ENCODE peak calls at places on chromosomes 13 and 19, in six cellular contexts. H, W, T, B, P and I are unnamed samples.

GRCh38 chr19:43525836-43526771 is 897 bp downstream of the ETHE1 start:
- DNase-seq in P (no peak), B (no peak), T (peak), W (peak), H (no peak), I (no peak)

GRCh38 chr19:9645466-9645865 is 24.4 kb upstream of the ZNF561 start:
- DNase-seq in B (no peak), T (no peak), W (no peak), P (no peak), H (no peak), I (no peak)

GRCh38 chr13:39130298-39130697 is 92.0 kb downstream of the NHLRC3 start:
- DNase-seq in B (no peak), P (no peak), H (no peak), T (peak), W (no peak), I (no peak)

GRCh38 chr19:30679286-30679685 is 307.1 kb downstream of the ZNF536 start:
- DNase-seq in P (no peak), T (no peak), W (peak), H (no peak), B (no peak), I (no peak)

GRCh38 chr13:50406831-50407230 is 391.6 kb downstream of the KCNRG start:
- DNase-seq in T (no peak), H (no peak), B (no peak), W (no peak), P (no peak), I (no peak)

GRCh38 chr19:4589579-4590410 is 30.3 kb upstream of the SEMA6B start:
- DNase-seq in H (no peak), T (peak), W (no peak), P (no peak), B (no peak), I (no peak)

GRCh38 chr13:29454931-29455481 is 140.5 kb downstream of the SLC7A1 start:
- DNase-seq in B (peak), H (no peak), P (no peak), W (no peak), T (peak), I (peak)

GRCh38 chr13:50998326-50998725 is 88.7 kb downstream of the RNASEH2B start:
- DNase-seq in W (no peak), H (no peak), B (no peak), P (no peak), T (no peak), I (no peak)

GRCh38 chr13:101556676-101557121 is 104.2 kb downstream of the ITGBL1 start:
- DNase-seq in T (no peak), W (no peak), B (no peak), P (no peak), H (no peak), I (no peak)

GRCh38 chr19:13505761-13506549 is at the start of gene CACNA1A:
- DNase-seq in B (no peak), T (peak), H (no peak), P (no peak), W (no peak), I (no peak)

GRCh38 chr19:11142528-11143171 is 12.9 kb downstream of the SPC24 start:
- DNase-seq in W (peak), T (peak), B (peak), H (peak), P (no peak), I (no peak)

GRCh38 chr13:57552441-57552840 is 79.1 kb upstream of the PCDH17 start:
- DNase-seq in B (no peak), W (no peak), P (no peak), H (no peak), T (no peak), I (no peak)

GRCh38 chr19:40191836-40192646 is 815 bp downstream of the MAP3K10 start:
- DNase-seq in B (peak), W (peak), H (no peak), P (no peak), T (peak), I (no peak)

GRCh38 chr13:107450931-107451330 is 764.4 kb downstream of the LIG4 start:
- DNase-seq in B (no peak), P (no peak), W (peak), T (no peak), H (peak), I (no peak)

GRCh38 chr13:113981201-113981605 is 7.3 kb upstream of the C13orf46 start:
- DNase-seq in H (peak), B (peak), W (peak), P (no peak), T (no peak), I (peak)

GRCh38 chr13:50691176-50691681 is 152.3 kb downstream of the DLEU7 start:
- DNase-seq in W (no peak), T (no peak), P (no peak), B (no peak), H (no peak), I (no peak)

GRCh38 chr19:16897572-16898056 is 8.8 kb downstream of the F2RL3 start:
- DNase-seq in B (no peak), P (no peak), W (peak), H (no peak), T (no peak), I (no peak)

GRCh38 chr13:95246292-95247082 is 54.8 kb downstream of the ABCC4 start:
- DNase-seq in W (no peak), B (no peak), P (no peak), H (no peak), T (no peak), I (peak)

GRCh38 chr19:7831452-7831851 is 1.4 kb downstream of the EVI5L start:
- DNase-seq in T (peak), B (peak), W (peak), H (no peak), P (no peak), I (no peak)

GRCh38 chr19:6663236-6664187 is 6.4 kb downstream of the TNFSF14 start:
- DNase-seq in H (no peak), B (no peak), P (no peak), T (no peak), W (no peak), I (no peak)

DNA sequence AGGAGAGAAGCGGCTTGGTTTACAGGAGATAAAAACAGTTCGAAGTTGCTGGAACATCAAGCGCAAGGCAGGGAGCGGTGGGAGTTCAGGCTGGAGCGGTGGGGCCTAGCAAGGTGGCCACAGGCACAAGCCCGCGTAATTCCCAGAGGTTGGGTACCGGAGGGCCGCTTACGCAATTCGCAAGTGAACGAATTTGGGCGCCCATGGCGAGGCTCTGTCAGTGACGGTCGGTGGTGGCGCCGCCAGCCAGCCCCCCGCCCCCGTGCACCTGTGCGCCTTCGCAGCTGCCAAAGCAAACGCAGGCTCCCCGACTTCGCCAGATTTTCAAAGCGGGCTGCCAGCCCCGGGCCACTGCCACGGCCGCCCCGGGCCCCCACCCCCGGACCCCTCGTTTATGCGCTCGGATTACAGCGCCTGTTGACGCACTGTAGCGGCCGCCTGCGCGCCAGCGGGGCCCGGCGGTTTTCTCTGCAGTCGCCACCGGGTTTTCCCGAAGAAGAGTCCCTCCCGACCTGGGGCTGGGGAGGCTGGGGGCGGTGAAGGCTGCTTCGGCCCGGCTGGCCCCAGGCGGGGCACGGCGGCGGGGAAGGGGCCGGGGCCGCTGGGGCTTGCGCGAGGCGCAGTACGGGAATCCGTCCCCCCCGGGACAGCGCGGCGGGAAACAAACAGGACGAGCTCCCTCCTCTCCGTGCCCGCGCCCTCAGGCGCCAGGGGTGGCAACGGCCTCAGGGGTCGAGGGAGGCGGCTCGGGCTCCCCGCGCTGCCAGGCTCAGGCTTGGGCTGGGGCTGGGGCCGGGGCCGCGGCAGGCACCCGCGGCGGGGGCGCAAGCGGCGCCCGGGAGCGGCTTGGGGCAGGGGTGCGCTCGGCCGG is 714 bp downstream of the N4BP2L1 start:
- DNase-seq in B (no peak), T (peak), H (peak), W (peak), P (peak), I (no peak)
- H3K27ac ChIP-seq in B (peak), T (no peak), H (peak), W (peak), P (peak), I (no peak)

GRCh38 chr13:73171242-73171641 is 112.4 kb downstream of the KLF5 start:
- DNase-seq in T (no peak), P (no peak), B (no peak), W (no peak), H (no peak), I (peak)

GRCh38 chr13:73169971-73170370 is 111.2 kb downstream of the KLF5 start:
- DNase-seq in H (no peak), W (no peak), T (peak), B (no peak), P (no peak), I (no peak)

GRCh38 chr13:73167046-73167820 is 108.4 kb downstream of the KLF5 start:
- DNase-seq in T (no peak), H (no peak), W (no peak), P (no peak), B (no peak), I (no peak)

GRCh38 chr13:73168226-73168992 is 109.6 kb downstream of the KLF5 start:
- DNase-seq in W (no peak), H (no peak), B (no peak), P (no peak), T (no peak), I (peak)

GRCh38 chr13:73168993-73169401 is 110.2 kb downstream of the KLF5 start:
- DNase-seq in W (no peak), P (no peak), T (no peak), H (no peak), B (no peak), I (peak)
- H3K27ac ChIP-seq in W (no peak), P (no peak), T (no peak), H (no peak), B (no peak), I (peak)

GRCh38 chr19:57527136-57527881 is at the start of gene ZNF549:
- DNase-seq in T (peak), B (peak), W (peak), P (peak), H (peak), I (peak)
- H3K27ac ChIP-seq in T (peak), B (peak), W (peak), P (peak), H (peak), I (peak)

GRCh38 chr19:38434549-38435051 is 1.1 kb downstream of the RYR1 start:
- DNase-seq in T (peak), H (no peak), B (no peak), P (no peak), W (peak), I (no peak)
- H3K27ac ChIP-seq in T (peak), H (no peak), B (no peak), P (no peak), W (no peak), I (no peak)

DNA sequence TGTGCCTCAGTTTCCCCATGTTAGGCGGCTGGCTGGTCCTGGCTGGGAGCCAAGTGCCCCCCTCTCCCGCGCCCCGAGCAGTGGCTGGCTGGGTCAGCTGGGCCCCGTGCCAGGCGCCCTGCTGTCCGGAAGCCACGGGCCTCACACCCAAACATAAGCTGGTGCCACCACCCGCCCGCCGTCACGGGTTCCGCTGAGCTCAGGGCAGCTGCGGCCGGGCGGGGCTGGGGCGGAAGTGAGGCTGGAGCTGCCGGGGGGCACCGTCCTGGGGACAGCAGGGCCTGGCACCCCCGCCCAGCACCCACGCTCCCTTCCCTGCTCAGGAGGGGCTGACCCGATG is 19.3 kb downstream of the HCN2 start:
- DNase-seq in T (no peak), B (peak), W (no peak), H (no peak), P (no peak), I (no peak)
- H3K27ac ChIP-seq in T (no peak), B (peak), W (no peak), H (peak), P (no peak), I (no peak)

DNA sequence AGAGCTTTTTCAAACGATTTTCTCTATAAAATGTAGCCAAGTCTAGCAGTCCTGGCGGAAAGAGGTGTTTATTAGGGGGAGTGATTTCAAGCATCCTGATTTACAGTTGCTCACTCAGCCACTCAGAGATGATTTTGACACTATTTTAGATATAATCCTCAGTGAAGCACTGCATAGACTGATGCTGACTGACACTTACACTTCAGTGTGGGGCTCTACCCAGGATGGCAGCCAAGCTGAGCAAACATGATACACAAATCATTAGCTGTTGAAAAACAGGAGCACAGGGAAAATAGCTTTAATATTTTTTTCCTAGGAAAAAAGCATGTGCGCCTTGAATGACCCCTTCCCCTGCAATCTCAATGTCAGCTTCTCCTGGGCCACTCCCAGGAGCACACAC is 36.6 kb downstream of the RCBTB2 start:
- DNase-seq in H (no peak), W (no peak), T (no peak), B (no peak), P (no peak), I (no peak)
- H3K27ac ChIP-seq in H (no peak), W (no peak), T (no peak), B (no peak), P (no peak), I (no peak)

GRCh38 chr19:48644355-48644754 is 1.6 kb downstream of the CA11 start:
- DNase-seq in H (no peak), W (no peak), P (no peak), B (no peak), T (no peak), I (no peak)

GRCh38 chr19:48646912-48647216 is 877 bp upstream of the CA11 start:
- DNase-seq in H (no peak), B (no peak), P (no peak), T (no peak), W (no peak), I (no peak)

GRCh38 chr19:48645652-48646191 is at the start of gene CA11:
- DNase-seq in T (peak), H (no peak), W (no peak), B (peak), P (no peak), I (no peak)

GRCh38 chr19:48646192-48646911 is 365 bp upstream of the CA11 start:
- DNase-seq in H (peak), P (peak), W (peak), B (peak), T (peak), I (no peak)

DNA sequence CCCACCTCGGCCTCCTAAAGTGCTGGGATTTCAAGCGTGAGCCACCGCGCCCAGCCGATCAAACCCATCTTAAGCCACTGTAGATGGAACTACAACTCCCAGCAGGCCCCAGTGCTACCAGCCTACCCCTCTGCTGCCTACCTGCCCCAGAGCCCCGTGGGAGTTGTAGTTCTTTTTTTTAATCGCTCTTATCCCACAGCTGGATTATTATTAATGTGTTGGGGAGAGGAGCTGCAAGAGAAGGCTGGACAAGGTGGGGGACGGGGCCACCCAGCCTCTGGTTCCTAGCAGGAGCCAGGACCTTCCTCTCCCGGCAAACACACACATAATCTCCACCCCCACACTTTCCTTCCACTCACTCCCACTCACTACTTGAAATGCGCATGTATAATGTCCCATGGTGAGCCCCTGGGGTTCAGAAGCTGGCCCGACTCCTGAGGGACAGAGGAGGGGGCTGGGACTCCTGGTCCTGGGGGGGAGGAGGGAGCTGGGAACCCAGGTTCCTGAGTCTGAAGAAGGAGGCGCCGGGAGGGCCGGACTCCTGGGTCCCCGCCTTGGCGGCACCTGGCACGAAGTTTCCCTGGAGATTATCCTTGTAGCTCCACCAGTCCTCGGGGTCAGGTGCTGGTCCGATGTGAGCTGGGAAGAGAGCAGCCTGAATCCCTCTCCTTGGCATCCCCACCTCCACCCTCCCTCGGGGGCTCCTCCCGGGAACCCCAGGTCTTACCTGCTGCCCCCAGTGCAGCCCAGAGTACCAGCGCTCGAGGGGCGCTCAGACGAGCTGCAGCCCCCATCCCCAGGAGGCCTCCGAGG is 942 bp downstream of the CA11 start:
- DNase-seq in B (peak), W (peak), P (peak), T (peak), H (peak), I (no peak)
- H3K27ac ChIP-seq in B (peak), W (peak), P (peak), T (peak), H (peak), I (no peak)

GRCh38 chr19:525857-526419 is 5.6 kb upstream of the CDC34 start:
- DNase-seq in W (no peak), H (no peak), T (no peak), P (no peak), B (no peak), I (no peak)

GRCh38 chr19:519449-519865 is 12.1 kb upstream of the CDC34 start:
- DNase-seq in P (no peak), B (no peak), T (no peak), W (no peak), H (no peak), I (no peak)

GRCh38 chr19:525029-525428 is 6.5 kb upstream of the CDC34 start:
- DNase-seq in H (no peak), T (no peak), P (no peak), W (peak), B (no peak), I (no peak)

GRCh38 chr19:522726-523125 is 8.8 kb upstream of the CDC34 start:
- DNase-seq in P (no peak), W (no peak), H (no peak), T (no peak), B (no peak), I (no peak)

GRCh38 chr19:524062-524674 is 7.4 kb upstream of the CDC34 start:
- DNase-seq in B (no peak), T (no peak), W (peak), H (no peak), P (no peak), I (no peak)
- H3K27ac ChIP-seq in B (peak), T (no peak), W (no peak), H (no peak), P (no peak), I (no peak)

DNA sequence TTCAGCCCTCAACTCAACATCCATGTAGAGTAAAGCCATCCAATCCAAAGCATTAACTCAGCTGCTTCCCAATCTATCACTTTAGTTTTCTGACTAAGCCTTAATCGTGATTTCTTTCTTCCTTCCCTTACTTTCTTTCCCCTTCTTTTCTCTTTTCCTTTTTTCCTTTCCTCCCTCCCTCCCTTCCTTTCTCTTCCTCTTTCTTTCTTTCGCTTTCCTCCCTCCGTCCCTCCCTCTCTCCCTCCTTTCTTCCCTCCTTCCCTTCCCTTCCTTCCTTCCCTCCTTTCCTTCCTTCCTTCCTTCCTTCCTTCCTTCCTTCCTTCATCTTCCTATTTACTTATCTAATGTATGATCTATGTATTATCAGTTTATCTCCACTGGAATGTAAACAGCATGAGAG is 71.2 kb downstream of the ERCC5 start:
- DNase-seq in T (no peak), B (no peak), P (no peak), W (no peak), H (no peak), I (no peak)
- H3K27ac ChIP-seq in T (no peak), B (no peak), P (no peak), W (no peak), H (no peak), I (no peak)

GRCh38 chr19:54062643-54063042 is 1.1 kb downstream of the VSTM1 start:
- DNase-seq in B (no peak), T (no peak), H (peak), W (peak), P (no peak), I (no peak)

GRCh38 chr19:54069482-54069881 is 5.8 kb upstream of the VSTM1 start:
- DNase-seq in P (no peak), W (no peak), H (no peak), B (no peak), T (no peak), I (no peak)

DNA sequence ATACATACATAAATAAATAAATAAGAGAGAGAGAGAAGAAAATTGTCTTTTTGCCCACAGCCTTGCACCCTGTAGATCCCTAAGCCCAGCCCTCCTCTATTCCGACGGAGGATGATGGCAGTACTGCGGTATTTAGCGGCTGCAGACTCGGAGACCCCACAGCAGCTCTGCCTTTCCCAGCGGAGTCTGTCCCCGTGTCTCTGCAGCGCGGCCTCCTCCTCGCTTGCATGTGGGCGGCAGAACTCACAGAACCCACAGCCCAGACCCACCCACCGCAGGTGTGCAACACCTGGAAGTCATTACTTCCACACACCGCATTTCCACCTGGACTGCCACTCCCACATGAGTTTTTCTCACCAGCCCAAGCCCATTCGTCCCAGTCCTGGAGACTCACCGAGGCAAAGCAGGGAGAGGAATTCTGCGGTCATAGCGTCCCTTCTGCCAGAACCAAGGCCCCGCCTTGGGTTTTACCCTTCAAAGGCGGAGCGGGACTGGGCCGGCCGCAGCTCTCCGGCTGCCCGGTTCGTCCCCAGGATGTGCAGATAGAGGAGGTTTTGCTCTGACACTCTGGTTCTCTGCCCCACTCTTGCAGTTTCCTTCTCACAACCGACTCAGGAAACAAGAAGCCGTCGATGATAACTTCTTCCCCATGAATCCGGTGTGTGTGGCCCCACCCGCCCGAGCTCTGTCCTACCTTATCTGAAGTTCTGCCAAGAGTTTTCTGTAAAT is at the start of gene VSTM1:
- DNase-seq in H (no peak), P (no peak), W (peak), T (no peak), B (no peak), I (no peak)
- H3K27ac ChIP-seq in H (no peak), P (no peak), W (no peak), T (no peak), B (no peak), I (no peak)